ENCODE peak calls at places on chromosomes 6 and 20, in nine cellular contexts. C, J, U, Q, V, I, X, W and E are unnamed samples.

GRCh38 chr6:158852312-158853071 is 33.3 kb upstream of the EZR start:
- DNase-seq in C (peak; percentile 37), J (peak; percentile 30), U (no peak), Q (no peak), V (no peak), I (no peak), X (no peak), W (no peak), E (no peak)

GRCh38 chr20:10798811-10799210 is 125.0 kb upstream of the JAG1 start:
- DNase-seq in C (no peak), J (no peak), U (peak; percentile 89), Q (no peak), V (no peak), I (no peak), X (no peak), W (no peak), E (no peak)

GRCh38 chr20:11178946-11179654 is 505.3 kb upstream of the JAG1 start:
- DNase-seq in C (no peak), J (no peak), U (peak; percentile 92), Q (no peak), V (peak; percentile 8), I (peak; percentile 53), X (no peak), W (no peak), E (no peak)

GRCh38 chr6:25749837-25750236 is 4.7 kb upstream of the SLC17A4 start:
- DNase-seq in C (no peak), J (no peak), U (no peak), Q (no peak), V (no peak), I (no peak), X (no peak), W (no peak), E (no peak)

GRCh38 chr6:109165392-109165964 is 70.2 kb downstream of the CEP57L1 start:
- DNase-seq in C (no peak), J (no peak), U (peak; percentile 19), Q (no peak), V (peak; percentile 83), I (peak; percentile 78), X (no peak), W (no peak), E (no peak)

GRCh38 chr6:87139236-87139635 is 16.1 kb upstream of the ZNF292 start:
- DNase-seq in C (no peak), J (peak; percentile 53), U (peak; percentile 61), Q (peak; percentile 51), V (peak; percentile 63), I (peak; percentile 68), X (peak; percentile 55), W (no peak), E (no peak)

GRCh38 chr20:44074252-44075151 is 112.5 kb downstream of the JPH2 start:
- DNase-seq in C (no peak), J (no peak), U (no peak), Q (no peak), V (peak; percentile 41), I (peak; percentile 75), X (no peak), W (no peak), E (no peak)

GRCh38 chr20:8505817-8506216 is 373.8 kb downstream of the PLCB1 start:
- DNase-seq in C (no peak), J (no peak), U (no peak), Q (no peak), V (no peak), I (no peak), X (no peak), W (no peak), E (no peak)

GRCh38 chr20:53707341-53708102 is 113.9 kb upstream of the ZNF217 start:
- DNase-seq in C (no peak), J (peak; percentile 37), U (no peak), Q (peak; percentile 30), V (peak; percentile 45), I (peak; percentile 71), X (no peak), W (no peak), E (no peak)